ENCODE peak calls at places on chromosomes 6 and 20, in ten cellular contexts. T is iPS-NIHi11; I is heart left ventricle; J is Panc1; F is NCI-H1417 treated with DMSO at 0.1 percent for 48 hours; D is DMS153; Z is stimulated activated CD8-positive, alpha-beta memory T cell treated with anti-CD3 and anti-CD28 coated beads, Interleukin-2, amount 100 ng/mL, for 1 hour; C is NCI-H1092 treated with DMSO at 0.1 percent for 48 hours; R is iPS DF 19.7; K is neural progenitor cell. W is an unnamed sample.

GRCh38 chr6:107344981-107345380 is 114.4 kb downstream of the PDSS2 start:
- DNase-seq in R (no peak), C (no peak), T (no peak), F (no peak), Z (no peak), I (no peak), K (no peak), D (no peak), J (no peak), W (no peak)

GRCh38 chr6:16200231-16200941 is 38.0 kb upstream of the GMPR start:
- DNase-seq in Z (no peak), K (no peak), J (no peak), C (peak; percentile 3), R (no peak), D (no peak), F (no peak), T (no peak), I (no peak), W (no peak)

GRCh38 chr6:27728442-27728841 is 183.8 kb downstream of the OR2B2 start:
- DNase-seq in R (no peak), K (no peak), D (no peak), J (no peak), Z (no peak), C (no peak), I (no peak), F (no peak), T (no peak), W (no peak)

GRCh38 chr6:42407379-42407778 is 44.3 kb downstream of the TRERF1 start:
- DNase-seq in K (no peak), R (no peak), T (no peak), C (no peak), J (no peak), D (no peak), F (no peak), I (no peak), Z (no peak), W (no peak)

GRCh38 chr6:158409451-158409850 is 97.2 kb downstream of the TULP4 start:
- DNase-seq in T (no peak), R (no peak), I (no peak), D (no peak), K (no peak), F (no peak), C (no peak), Z (no peak), J (no peak), W (no peak)

GRCh38 chr6:30156262-30156599 is 4.8 kb downstream of the TRIM10 start:
- DNase-seq in C (no peak), D (no peak), R (no peak), J (no peak), T (no peak), I (peak; percentile 49), K (no peak), F (no peak), Z (no peak), W (no peak)

GRCh38 chr20:31605031-31605901 is at the start of gene ID1:
- DNase-seq in I (peak; percentile 96), Z (peak; percentile 79), D (peak; percentile 93), F (peak; percentile 96), T (peak; percentile 90), K (peak; percentile 97), J (peak; percentile 95), R (no peak), C (peak; percentile 97), W (peak; percentile 89)

GRCh38 chr20:17634666-17635319 is 47.2 kb downstream of the RRBP1 start:
- DNase-seq in D (no peak), C (no peak), J (no peak), T (no peak), Z (no peak), F (no peak), R (no peak), I (peak; percentile 52), K (no peak), W (no peak)

GRCh38 chr20:37672143-37672542 is 21.7 kb upstream of the CTNNBL1 start:
- DNase-seq in C (no peak), J (no peak), R (no peak), D (no peak), Z (no peak), K (no peak), I (no peak), F (no peak), T (no peak), W (no peak)

GRCh38 chr20:63089051-63089907 is 82.5 kb upstream of the BHLHE23 start:
- DNase-seq in T (peak; percentile 17), Z (no peak), K (no peak), D (peak; percentile 29), C (no peak), F (no peak), J (no peak), I (peak; percentile 12), R (no peak), W (no peak)

GRCh38 chr20:41316602-41317535 is 662 bp downstream of the ZHX3 start:
- DNase-seq in I (peak; percentile 88), J (no peak), K (peak; percentile 81), F (no peak), T (peak; percentile 86), Z (peak; percentile 59), C (peak; percentile 49), D (no peak), R (no peak), W (peak; percentile 48)

GRCh38 chr6:82487895-82488294 is 124.3 kb downstream of the TPBG start:
- DNase-seq in Z (no peak), I (no peak), T (no peak), D (no peak), R (no peak), K (no peak), J (no peak), F (no peak), C (no peak), W (no peak)

GRCh38 chr6:28160233-28160632 is 18.6 kb downstream of the ZKSCAN8 start:
- DNase-seq in I (no peak), C (no peak), T (no peak), K (no peak), Z (no peak), D (no peak), R (no peak), J (no peak), F (no peak), W (no peak)

GRCh38 chr6:170505306-170505705 is 47.8 kb downstream of the PSMB1 start:
- DNase-seq in T (no peak), R (no peak), Z (no peak), D (no peak), J (no peak), F (no peak), K (no peak), I (no peak), C (peak; percentile 41), W (no peak)

GRCh38 chr6:24666097-24666615 is 543 bp downstream of the TDP2 start:
- DNase-seq in F (no peak), R (no peak), I (peak; percentile 35), Z (peak; percentile 10), T (peak; percentile 49), D (no peak), J (no peak), K (no peak), C (peak; percentile 54), W (no peak)

GRCh38 chr20:39619386-39619785 is 657.2 kb downstream of the DHX35 start:
- DNase-seq in R (no peak), J (no peak), T (no peak), C (no peak), K (peak; percentile 9), I (no peak), D (no peak), Z (no peak), F (no peak), W (no peak)

GRCh38 chr6:23013776-23014175 is 444.4 kb downstream of the HDGFL1 start:
- DNase-seq in F (no peak), K (no peak), D (no peak), T (no peak), J (no peak), I (no peak), R (no peak), C (no peak), Z (no peak), W (no peak)

GRCh38 chr20:22583773-22584629 is at the start of gene FOXA2:
- DNase-seq in D (no peak), K (peak; percentile 61), I (no peak), F (no peak), C (peak; percentile 69), Z (no peak), T (no peak), J (no peak), R (no peak), W (no peak)

GRCh38 chr20:24838551-24839530 is 110.2 kb upstream of the CST7 start:
- DNase-seq in R (no peak), Z (no peak), I (no peak), C (no peak), K (no peak), F (no peak), D (no peak), T (no peak), J (no peak), W (no peak)

GRCh38 chr6:106520711-106521367 is 108.5 kb downstream of the RTN4IP1 start:
- DNase-seq in D (no peak), Z (peak; percentile 54), C (no peak), K (no peak), R (no peak), J (no peak), F (no peak), T (no peak), I (no peak), W (no peak)

W was measured in neural crest cell.